ENCODE peak calls at places on chromosome 1, in seven cellular contexts. E, L, A, K, B, D and Q are unnamed samples.

GRCh38 chr1:180778782-180779398 is 133.8 kb upstream of the KIAA1614 start:
- DNase-seq in E (peak), L (peak), A (peak), K (no peak), B (no peak), D (no peak), Q (no peak)

GRCh38 chr1:7265771-7266371 is 480.6 kb downstream of the CAMTA1 start:
- DNase-seq in E (peak), L (peak), A (no peak), K (no peak), B (no peak), D (no peak), Q (peak)

GRCh38 chr1:183279835-183280234 is 93.8 kb downstream of the LAMC2 start:
- DNase-seq in E (no peak), L (peak), A (no peak), K (peak), B (no peak), D (no peak), Q (no peak)

GRCh38 chr1:194267021-194267420 is 1080.6 kb upstream of the B3GALT2 start:
- DNase-seq in E (no peak), L (no peak), A (no peak), K (no peak), B (no peak), D (no peak), Q (no peak)

GRCh38 chr1:38463074-38463473 is 396.5 kb downstream of the RRAGC start:
- DNase-seq in E (no peak), L (no peak), A (no peak), K (no peak), B (no peak), D (no peak), Q (peak)

GRCh38 chr1:242827538-242827937 is 303.0 kb upstream of the PLD5 start:
- DNase-seq in E (no peak), L (no peak), A (no peak), K (no peak), B (no peak), D (no peak), Q (no peak)

GRCh38 chr1:43565600-43566360 is 35.1 kb downstream of the PTPRF start:
- DNase-seq in E (peak), L (no peak), A (peak), K (peak), B (peak), D (peak), Q (no peak)

GRCh38 chr1:105137543-105138444 is 1388.1 kb downstream of the AMY1C start:
- DNase-seq in E (peak), L (peak), A (peak), K (no peak), B (peak), D (no peak), Q (no peak)